ENCODE peak calls at places on chromosome 10, in ten cellular contexts. S, C, B, F, R, Q, E, X, N and O are unnamed samples.

GRCh38 chr10:72821606-72822005 is 71.9 kb upstream of the OIT3 start:
- DNase-seq in S (no peak), C (no peak), B (no peak), F (no peak), R (no peak), Q (no peak), E (no peak), X (no peak), N (no peak), O (no peak)

GRCh38 chr10:43819464-43820225 is 171.0 kb upstream of the ZNF32 start:
- DNase-seq in S (no peak), C (no peak), B (no peak), F (no peak), R (no peak), Q (no peak), E (no peak), X (no peak), N (no peak), O (peak)

GRCh38 chr10:124577651-124578050 is 116.0 kb downstream of the LHPP start:
- DNase-seq in S (no peak), C (peak), B (no peak), F (peak), R (no peak), Q (no peak), E (no peak), X (no peak), N (no peak), O (no peak)

GRCh38 chr10:30002438-30003266 is 56.7 kb downstream of the JCAD start:
- DNase-seq in S (peak), C (peak), B (peak), F (peak), R (peak), Q (peak), E (peak), X (no peak), N (peak), O (peak)

GRCh38 chr10:88253622-88254021 is 329.5 kb downstream of the RNLS start:
- DNase-seq in S (no peak), C (no peak), B (no peak), F (no peak), R (no peak), Q (no peak), E (no peak), X (no peak), N (no peak), O (no peak)

GRCh38 chr10:51325649-51326048 is 251.4 kb downstream of the PRKG1 start:
- DNase-seq in S (no peak), C (no peak), B (no peak), F (no peak), R (no peak), Q (no peak), E (no peak), X (no peak), N (no peak), O (no peak)

GRCh38 chr10:114094795-114095194 is 51.1 kb downstream of the ADRB1 start:
- DNase-seq in S (no peak), C (no peak), B (no peak), F (no peak), R (no peak), Q (no peak), E (no peak), X (no peak), N (no peak), O (no peak)

GRCh38 chr10:9302142-9302746 is 1247.8 kb downstream of the GATA3 start:
- DNase-seq in S (no peak), C (no peak), B (peak), F (no peak), R (peak), Q (no peak), E (no peak), X (peak), N (no peak), O (peak)

GRCh38 chr10:79608505-79609375 is 2.0 kb upstream of the SFTPA1 start:
- DNase-seq in S (no peak), C (peak), B (peak), F (no peak), R (peak), Q (no peak), E (peak), X (no peak), N (peak), O (peak)

GRCh38 chr10:109887272-109887671 is 36.0 kb downstream of the XPNPEP1 start:
- DNase-seq in S (no peak), C (no peak), B (no peak), F (no peak), R (no peak), Q (no peak), E (no peak), X (no peak), N (no peak), O (no peak)

GRCh38 chr10:79047875-79048638 is 20.7 kb upstream of the ZMIZ1 start:
- DNase-seq in S (peak), C (peak), B (no peak), F (peak), R (no peak), Q (no peak), E (peak), X (no peak), N (peak), O (peak)

GRCh38 chr10:130372866-130373265 is 236.7 kb downstream of the GLRX3 start:
- DNase-seq in S (no peak), C (peak), B (no peak), F (no peak), R (no peak), Q (no peak), E (no peak), X (no peak), N (no peak), O (no peak)

GRCh38 chr10:36559412-36559811 is 566.0 kb upstream of the ANKRD30A start:
- DNase-seq in S (no peak), C (no peak), B (no peak), F (no peak), R (no peak), Q (no peak), E (no peak), X (no peak), N (no peak), O (no peak)

GRCh38 chr10:48739141-48739540 is 54.5 kb downstream of the WDFY4 start:
- DNase-seq in S (no peak), C (no peak), B (no peak), F (no peak), R (no peak), Q (no peak), E (no peak), X (no peak), N (no peak), O (peak)

GRCh38 chr10:124002391-124003069 is 90.9 kb downstream of the CHST15 start:
- DNase-seq in S (no peak), C (peak), B (no peak), F (no peak), R (no peak), Q (no peak), E (no peak), X (no peak), N (peak), O (no peak)

GRCh38 chr10:27258838-27259532 is 18.4 kb upstream of the ACBD5 start:
- DNase-seq in S (peak), C (no peak), B (no peak), F (no peak), R (no peak), Q (no peak), E (no peak), X (no peak), N (no peak), O (no peak)

GRCh38 chr10:101961591-101962498 is 94.1 kb downstream of the ARMH3 start:
- DNase-seq in S (no peak), C (no peak), B (peak), F (no peak), R (no peak), Q (no peak), E (no peak), X (no peak), N (no peak), O (no peak)

GRCh38 chr10:73039635-73040034 is 57.0 kb downstream of the P4HA1 start:
- DNase-seq in S (no peak), C (no peak), B (peak), F (no peak), R (no peak), Q (no peak), E (no peak), X (no peak), N (no peak), O (no peak)

GRCh38 chr10:26859241-26860025 is 1.3 kb downstream of the ABI1 start:
- DNase-seq in S (no peak), C (no peak), B (peak), F (no peak), R (peak), Q (no peak), E (no peak), X (no peak), N (no peak), O (no peak)

GRCh38 chr10:15116225-15116624 is 19.1 kb downstream of the RPP38 start:
- DNase-seq in S (no peak), C (no peak), B (no peak), F (no peak), R (no peak), Q (no peak), E (no peak), X (no peak), N (no peak), O (no peak)

GRCh38 chr10:78906734-78907385 is 161.9 kb upstream of the ZMIZ1 start:
- DNase-seq in S (no peak), C (no peak), B (no peak), F (no peak), R (no peak), Q (no peak), E (no peak), X (no peak), N (no peak), O (no peak)

GRCh38 chr10:97479939-97480338 is 18.3 kb downstream of the MMS19 start:
- DNase-seq in S (no peak), C (no peak), B (no peak), F (no peak), R (no peak), Q (no peak), E (no peak), X (no peak), N (no peak), O (no peak)

GRCh38 chr10:51706225-51706624 is 6.8 kb upstream of the CSTF2T start:
- DNase-seq in S (no peak), C (peak), B (peak), F (no peak), R (no peak), Q (no peak), E (peak), X (no peak), N (peak), O (no peak)

GRCh38 chr10:71302874-71303568 is 16.0 kb upstream of the SLC29A3 start:
- DNase-seq in S (no peak), C (no peak), B (peak), F (peak), R (peak), Q (no peak), E (no peak), X (no peak), N (no peak), O (peak)

GRCh38 chr10:31896972-31897384 is 31.7 kb downstream of the ARHGAP12 start:
- DNase-seq in S (no peak), C (no peak), B (peak), F (no peak), R (no peak), Q (no peak), E (no peak), X (no peak), N (no peak), O (no peak)

GRCh38 chr10:6669269-6669859 is 89.3 kb upstream of the PRKCQ start:
- DNase-seq in S (no peak), C (no peak), B (peak), F (no peak), R (peak), Q (no peak), E (no peak), X (peak), N (peak), O (no peak)

GRCh38 chr10:123580426-123580825 is 85.7 kb upstream of the GPR26 start:
- DNase-seq in S (no peak), C (no peak), B (no peak), F (no peak), R (no peak), Q (no peak), E (no peak), X (no peak), N (peak), O (no peak)

GRCh38 chr10:20334559-20334958 is 518.3 kb downstream of the PLXDC2 start:
- DNase-seq in S (no peak), C (no peak), B (no peak), F (no peak), R (no peak), Q (no peak), E (no peak), X (no peak), N (no peak), O (no peak)

GRCh38 chr10:124315599-124316270 is 103.0 kb downstream of the OAT start:
- DNase-seq in S (no peak), C (no peak), B (no peak), F (no peak), R (no peak), Q (no peak), E (no peak), X (no peak), N (no peak), O (no peak)

GRCh38 chr10:4013651-4014085 is 228.7 kb upstream of the KLF6 start:
- DNase-seq in S (no peak), C (no peak), B (no peak), F (no peak), R (no peak), Q (no peak), E (no peak), X (no peak), N (peak), O (no peak)

GRCh38 chr10:48291190-48291589 is 15.3 kb upstream of the MAPK8 start:
- DNase-seq in S (no peak), C (no peak), B (no peak), F (no peak), R (peak), Q (no peak), E (no peak), X (no peak), N (no peak), O (no peak)

GRCh38 chr10:46229144-46229563 is 57.6 kb upstream of the ANTXRL start:
- DNase-seq in S (no peak), C (no peak), B (no peak), F (no peak), R (no peak), Q (no peak), E (peak), X (no peak), N (peak), O (no peak)

GRCh38 chr10:102342462-102342861 is 53.0 kb upstream of the NFKB2 start:
- DNase-seq in S (no peak), C (no peak), B (no peak), F (no peak), R (peak), Q (no peak), E (no peak), X (peak), N (no peak), O (no peak)

GRCh38 chr10:117960345-117960744 is 86.4 kb downstream of the RAB11FIP2 start:
- DNase-seq in S (no peak), C (no peak), B (no peak), F (no peak), R (no peak), Q (no peak), E (no peak), X (no peak), N (no peak), O (no peak)

GRCh38 chr10:75392271-75392670 is 9.3 kb downstream of the ZNF503 start:
- DNase-seq in S (no peak), C (no peak), B (no peak), F (no peak), R (no peak), Q (no peak), E (no peak), X (no peak), N (no peak), O (no peak)